ENCODE peak calls at places on chromosomes 2 and 18, in four cellular contexts. U is astrocyte of the spinal cord, A is left cardiac atrium, S is EL. F is an unnamed sample.

GRCh38 chr2:49129034-49129433 is 25.3 kb downstream of the FSHR start:
- DNase-seq in U (no peak), A (no peak), S (no peak), F (no peak)

GRCh38 chr2:222819722-222820333 is 41.0 kb upstream of the ACSL3 start:
- DNase-seq in U (peak), A (no peak), S (peak), F (no peak)

GRCh38 chr2:10137053-10137843 is 14.7 kb downstream of the RRM2 start:
- DNase-seq in U (no peak), A (no peak), S (peak), F (no peak)

GRCh38 chr2:105114551-105114950 is 76.7 kb downstream of the MRPS9 start:
- DNase-seq in U (peak), A (no peak), S (peak), F (no peak)

GRCh38 chr2:120675460-120676130 is 60.1 kb upstream of the GLI2 start:
- DNase-seq in U (peak), A (peak), S (peak), F (peak)

GRCh38 chr2:66696856-66697255 is 261.9 kb downstream of the MEIS1 start:
- DNase-seq in U (no peak), A (no peak), S (no peak), F (no peak)

GRCh38 chr2:187956906-187957534 is 334.7 kb upstream of the GULP1 start:
- DNase-seq in U (no peak), A (no peak), S (no peak), F (no peak)

GRCh38 chr2:152389483-152389882 is 54.5 kb downstream of the FMNL2 start:
- DNase-seq in U (no peak), A (no peak), S (no peak), F (no peak)

GRCh38 chr2:178865121-178865520 is 57.9 kb upstream of the TTN start:
- DNase-seq in U (no peak), A (peak), S (peak), F (peak)

GRCh38 chr18:59021500-59021899 is 118.2 kb upstream of the SEC11C start:
- DNase-seq in U (no peak), A (no peak), S (no peak), F (peak)

GRCh38 chr2:170310876-170311502 is 133.0 kb downstream of the MYO3B start:
- DNase-seq in U (peak), A (no peak), S (no peak), F (no peak)